ENCODE peak calls at places on chromosomes 1 and 21, in nine cellular contexts. One of them, this sample, is unnamed.

GRCh38 chr1:37602750-37603694 is 7.3 kb upstream of the GNL2 start:
- DNase-seq in GM23338: peak
- DNase-seq in PC-3: peak
- DNase-seq in OCI-LY7: peak
- DNase-seq in HCT116: no peak
- DNase-seq in neural progenitor cell: peak
- DNase-seq in SK-N-SH: peak
- DNase-seq in MM.1S: peak
- DNase-seq in GM23248: peak
- DNase-seq in this sample: peak

GRCh38 chr1:22053018-22053860 is 730 bp downstream of the CDC42 start:
- DNase-seq in GM23338: peak
- DNase-seq in PC-3: peak
- DNase-seq in OCI-LY7: peak
- DNase-seq in HCT116: no peak
- DNase-seq in neural progenitor cell: peak
- DNase-seq in SK-N-SH: peak
- DNase-seq in MM.1S: peak
- DNase-seq in GM23248: peak
- DNase-seq in this sample: peak

GRCh38 chr1:169486281-169486904 is 649 bp upstream of the SLC19A2 start:
- DNase-seq in GM23338: no peak
- DNase-seq in PC-3: peak
- DNase-seq in OCI-LY7: no peak
- DNase-seq in HCT116: no peak
- DNase-seq in neural progenitor cell: no peak
- DNase-seq in SK-N-SH: no peak
- DNase-seq in MM.1S: no peak
- DNase-seq in GM23248: peak
- DNase-seq in this sample: peak

GRCh38 chr1:161096514-161096913 is 1.6 kb upstream of the KLHDC9 start:
- DNase-seq in GM23338: no peak
- DNase-seq in PC-3: peak
- DNase-seq in OCI-LY7: no peak
- DNase-seq in HCT116: no peak
- DNase-seq in neural progenitor cell: no peak
- DNase-seq in SK-N-SH: no peak
- DNase-seq in MM.1S: no peak
- DNase-seq in GM23248: peak
- DNase-seq in this sample: no peak

GRCh38 chr1:161073474-161074121 is 3.9 kb upstream of the ARHGAP30 start:
- DNase-seq in GM23338: no peak
- DNase-seq in PC-3: no peak
- DNase-seq in OCI-LY7: no peak
- DNase-seq in HCT116: no peak
- DNase-seq in neural progenitor cell: no peak
- DNase-seq in SK-N-SH: no peak
- DNase-seq in MM.1S: no peak
- DNase-seq in GM23248: no peak
- DNase-seq in this sample: peak

GRCh38 chr1:38006008-38006828 is 904 bp upstream of the FHL3 start:
- DNase-seq in GM23338: no peak
- DNase-seq in PC-3: no peak
- DNase-seq in OCI-LY7: no peak
- DNase-seq in HCT116: no peak
- DNase-seq in neural progenitor cell: peak
- DNase-seq in SK-N-SH: no peak
- DNase-seq in MM.1S: no peak
- DNase-seq in GM23248: no peak
- DNase-seq in this sample: no peak

GRCh38 chr1:154812911-154813816 is 56.9 kb downstream of the KCNN3 start:
- DNase-seq in GM23338: peak
- DNase-seq in PC-3: no peak
- DNase-seq in OCI-LY7: no peak
- DNase-seq in HCT116: no peak
- DNase-seq in neural progenitor cell: peak
- DNase-seq in SK-N-SH: no peak
- DNase-seq in MM.1S: no peak
- DNase-seq in GM23248: no peak
- DNase-seq in this sample: peak

GRCh38 chr1:47559944-47560695 is 122.3 kb downstream of the FOXD2 start:
- DNase-seq in GM23338: no peak
- DNase-seq in PC-3: no peak
- DNase-seq in OCI-LY7: no peak
- DNase-seq in HCT116: no peak
- DNase-seq in neural progenitor cell: no peak
- DNase-seq in SK-N-SH: no peak
- DNase-seq in MM.1S: no peak
- DNase-seq in GM23248: no peak
- DNase-seq in this sample: peak

GRCh38 chr1:26538480-26539412 is 9.2 kb downstream of the RPS6KA1 start:
- DNase-seq in GM23338: peak
- DNase-seq in PC-3: peak
- DNase-seq in OCI-LY7: peak
- DNase-seq in HCT116: peak
- DNase-seq in neural progenitor cell: peak
- DNase-seq in SK-N-SH: peak
- DNase-seq in MM.1S: peak
- DNase-seq in GM23248: peak
- DNase-seq in this sample: no peak

GRCh38 chr1:6003568-6004411 is 11.6 kb upstream of the NPHP4 start:
- DNase-seq in GM23338: no peak
- DNase-seq in PC-3: no peak
- DNase-seq in OCI-LY7: no peak
- DNase-seq in HCT116: no peak
- DNase-seq in neural progenitor cell: peak
- DNase-seq in SK-N-SH: peak
- DNase-seq in MM.1S: no peak
- DNase-seq in GM23248: no peak
- DNase-seq in this sample: no peak

GRCh38 chr1:45503462-45504360 is 3.6 kb downstream of the MMACHC start:
- DNase-seq in GM23338: no peak
- DNase-seq in PC-3: no peak
- DNase-seq in OCI-LY7: no peak
- DNase-seq in HCT116: no peak
- DNase-seq in neural progenitor cell: no peak
- DNase-seq in SK-N-SH: no peak
- DNase-seq in MM.1S: no peak
- DNase-seq in GM23248: no peak
- DNase-seq in this sample: no peak

GRCh38 chr1:80202118-80202517 is 1195.6 kb upstream of the ADGRL4 start:
- DNase-seq in GM23338: no peak
- DNase-seq in PC-3: no peak
- DNase-seq in OCI-LY7: no peak
- DNase-seq in HCT116: no peak
- DNase-seq in neural progenitor cell: no peak
- DNase-seq in SK-N-SH: no peak
- DNase-seq in MM.1S: no peak
- DNase-seq in GM23248: no peak
- DNase-seq in this sample: no peak

GRCh38 chr21:45514311-45515021 is 27.8 kb downstream of the SLC19A1 start:
- DNase-seq in GM23338: no peak
- DNase-seq in PC-3: no peak
- DNase-seq in OCI-LY7: no peak
- DNase-seq in HCT116: no peak
- DNase-seq in neural progenitor cell: no peak
- DNase-seq in SK-N-SH: no peak
- DNase-seq in MM.1S: no peak
- DNase-seq in GM23248: no peak
- DNase-seq in this sample: no peak

GRCh38 chr1:25469177-25469576 is 38.5 kb downstream of the MACO1 start:
- DNase-seq in GM23338: no peak
- DNase-seq in PC-3: peak
- DNase-seq in OCI-LY7: no peak
- DNase-seq in HCT116: no peak
- DNase-seq in neural progenitor cell: no peak
- DNase-seq in SK-N-SH: no peak
- DNase-seq in MM.1S: no peak
- DNase-seq in GM23248: peak
- DNase-seq in this sample: no peak
- H3K4me2 ChIP-seq in GM23338: no peak
- H3K4me2 ChIP-seq in PC-3: peak
- H3K4me2 ChIP-seq in OCI-LY7: no peak
- H3K4me2 ChIP-seq in HCT116: no peak
- H3K4me2 ChIP-seq in neural progenitor cell: no peak
- H3K4me2 ChIP-seq in SK-N-SH: no peak
- H3K4me2 ChIP-seq in MM.1S: no peak
- H3K4me2 ChIP-seq in GM23248: no peak
- H3K4me2 ChIP-seq in this sample: no peak

GRCh38 chr1:217431395-217431794 is 199.5 kb downstream of the GPATCH2 start:
- DNase-seq in GM23338: no peak
- DNase-seq in PC-3: peak
- DNase-seq in OCI-LY7: peak
- DNase-seq in HCT116: no peak
- DNase-seq in neural progenitor cell: no peak
- DNase-seq in SK-N-SH: no peak
- DNase-seq in MM.1S: no peak
- DNase-seq in GM23248: no peak
- DNase-seq in this sample: no peak

DNA sequence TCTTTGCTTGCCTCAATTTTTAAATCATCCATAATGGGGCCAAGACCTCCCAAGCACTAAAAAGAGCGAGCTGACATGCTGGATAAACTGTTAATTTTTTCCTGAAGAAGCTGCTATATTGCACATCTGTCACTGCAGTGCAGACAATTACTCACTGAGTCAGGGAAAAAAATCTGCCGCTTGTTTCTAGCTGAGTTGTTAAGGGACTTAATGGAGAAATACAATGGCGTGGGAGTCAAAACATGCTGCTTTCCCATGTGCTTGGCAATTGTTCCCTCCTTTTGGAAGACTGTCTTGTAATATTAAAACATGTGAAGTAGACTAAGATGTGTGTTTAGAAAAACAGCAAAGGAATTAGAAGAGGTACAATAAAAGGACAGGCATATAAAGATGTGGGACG is 205.4 kb downstream of the GPATCH2 start:
- DNase-seq in GM23338: no peak
- DNase-seq in PC-3: no peak
- DNase-seq in OCI-LY7: no peak
- DNase-seq in HCT116: no peak
- DNase-seq in neural progenitor cell: peak
- DNase-seq in SK-N-SH: no peak
- DNase-seq in MM.1S: no peak
- DNase-seq in GM23248: peak
- DNase-seq in this sample: no peak
- TF ChIP-seq EZH2phosphoT487 in GM23338: no peak
- TF ChIP-seq EZH2phosphoT487 in PC-3: no peak
- TF ChIP-seq EZH2phosphoT487 in OCI-LY7: no peak
- TF ChIP-seq EZH2phosphoT487 in HCT116: no peak
- TF ChIP-seq EZH2phosphoT487 in neural progenitor cell: no peak
- TF ChIP-seq EZH2phosphoT487 in SK-N-SH: no peak
- TF ChIP-seq EZH2phosphoT487 in MM.1S: no peak
- TF ChIP-seq EZH2phosphoT487 in GM23248: no peak
- TF ChIP-seq EZH2phosphoT487 in this sample: no peak

GRCh38 chr1:41917051-41917530 is 1.6 kb downstream of the HIVEP3 start:
- DNase-seq in GM23338: no peak
- DNase-seq in PC-3: no peak
- DNase-seq in OCI-LY7: no peak
- DNase-seq in HCT116: no peak
- DNase-seq in neural progenitor cell: no peak
- DNase-seq in SK-N-SH: no peak
- DNase-seq in MM.1S: no peak
- DNase-seq in GM23248: no peak
- DNase-seq in this sample: no peak
- H3K4me2 ChIP-seq in GM23338: peak
- H3K4me2 ChIP-seq in PC-3: peak
- H3K4me2 ChIP-seq in OCI-LY7: no peak
- H3K4me2 ChIP-seq in HCT116: peak
- H3K4me2 ChIP-seq in neural progenitor cell: peak
- H3K4me2 ChIP-seq in SK-N-SH: peak
- H3K4me2 ChIP-seq in MM.1S: peak
- H3K4me2 ChIP-seq in GM23248: peak
- H3K4me2 ChIP-seq in this sample: peak

GRCh38 chr1:2113620-2114135 is 63.5 kb downstream of the PRKCZ start:
- DNase-seq in GM23338: no peak
- DNase-seq in PC-3: no peak
- DNase-seq in OCI-LY7: no peak
- DNase-seq in HCT116: no peak
- DNase-seq in neural progenitor cell: no peak
- DNase-seq in SK-N-SH: no peak
- DNase-seq in MM.1S: no peak
- DNase-seq in GM23248: no peak
- DNase-seq in this sample: no peak

GRCh38 chr1:2112280-2112701 is 62.1 kb downstream of the PRKCZ start:
- DNase-seq in GM23338: no peak
- DNase-seq in PC-3: no peak
- DNase-seq in OCI-LY7: peak
- DNase-seq in HCT116: no peak
- DNase-seq in neural progenitor cell: no peak
- DNase-seq in SK-N-SH: no peak
- DNase-seq in MM.1S: no peak
- DNase-seq in GM23248: no peak
- DNase-seq in this sample: no peak

GRCh38 chr1:2111674-2112035 is 61.4 kb downstream of the PRKCZ start:
- DNase-seq in GM23338: no peak
- DNase-seq in PC-3: no peak
- DNase-seq in OCI-LY7: no peak
- DNase-seq in HCT116: no peak
- DNase-seq in neural progenitor cell: no peak
- DNase-seq in SK-N-SH: no peak
- DNase-seq in MM.1S: no peak
- DNase-seq in GM23248: no peak
- DNase-seq in this sample: no peak

GRCh38 chr1:2115922-2116341 is 65.7 kb downstream of the PRKCZ start:
- DNase-seq in GM23338: peak
- DNase-seq in PC-3: no peak
- DNase-seq in OCI-LY7: no peak
- DNase-seq in HCT116: no peak
- DNase-seq in neural progenitor cell: peak
- DNase-seq in SK-N-SH: no peak
- DNase-seq in MM.1S: no peak
- DNase-seq in GM23248: no peak
- DNase-seq in this sample: peak

DNA sequence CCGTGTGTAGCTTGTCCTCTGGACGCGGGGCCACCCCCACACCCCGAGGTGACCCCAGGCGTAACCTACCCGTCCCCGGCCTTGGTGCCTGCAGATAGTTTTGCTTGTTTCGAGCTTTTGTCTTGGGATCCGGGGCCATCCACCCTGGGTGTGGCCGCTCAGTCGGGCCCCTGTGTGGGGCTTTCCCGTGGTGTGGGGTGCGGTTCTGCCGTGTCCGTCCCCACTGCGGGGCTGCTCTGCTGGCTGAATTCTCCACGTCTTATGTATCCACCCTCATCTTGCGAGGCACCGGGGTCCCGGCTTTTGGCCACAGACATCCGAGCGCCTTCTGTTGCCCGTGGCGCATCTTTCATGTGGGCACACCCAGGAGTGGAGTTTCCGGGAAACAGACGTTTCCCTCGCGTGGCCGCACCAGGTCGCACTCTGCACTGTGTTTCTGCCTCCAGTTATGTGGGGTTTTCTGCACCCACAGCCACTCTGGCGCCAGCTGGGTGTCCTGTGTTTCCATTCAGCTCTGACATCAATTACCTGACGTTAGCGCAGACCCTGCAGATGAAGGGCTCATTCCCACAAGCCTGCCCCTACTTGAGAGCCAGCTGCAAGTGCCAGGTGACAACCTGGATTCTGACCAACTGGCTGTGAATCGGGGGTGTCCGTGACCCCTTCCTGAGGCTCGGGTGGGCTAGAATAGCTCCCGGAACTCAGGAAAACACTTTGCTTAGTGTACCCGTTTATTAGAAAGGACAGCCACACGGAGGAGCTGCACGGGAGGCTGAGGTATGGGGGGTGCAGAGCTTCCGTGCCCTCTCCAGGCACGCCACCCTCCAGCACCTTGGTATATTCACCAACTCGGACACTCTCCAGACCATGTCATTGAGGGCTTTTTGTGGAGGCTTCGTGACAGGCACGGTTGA is 65.1 kb downstream of the PRKCZ start:
- DNase-seq in GM23338: no peak
- DNase-seq in PC-3: no peak
- DNase-seq in OCI-LY7: no peak
- DNase-seq in HCT116: no peak
- DNase-seq in neural progenitor cell: no peak
- DNase-seq in SK-N-SH: no peak
- DNase-seq in MM.1S: no peak
- DNase-seq in GM23248: peak
- DNase-seq in this sample: no peak
- TF ChIP-seq EZH2phosphoT487 in GM23338: no peak
- TF ChIP-seq EZH2phosphoT487 in PC-3: no peak
- TF ChIP-seq EZH2phosphoT487 in OCI-LY7: no peak
- TF ChIP-seq EZH2phosphoT487 in HCT116: no peak
- TF ChIP-seq EZH2phosphoT487 in neural progenitor cell: no peak
- TF ChIP-seq EZH2phosphoT487 in SK-N-SH: no peak
- TF ChIP-seq EZH2phosphoT487 in MM.1S: no peak
- TF ChIP-seq EZH2phosphoT487 in GM23248: no peak
- TF ChIP-seq EZH2phosphoT487 in this sample: no peak

This sample was measured in hepatocyte.